ENCODE peak calls at places on chromosome 19, in nine cellular contexts. One of them, this sample, is unnamed.

GRCh38 chr19:33306191-33306590 is 3.9 kb upstream of the CEBPA start:
- DNase-seq in ovary: no peak
- DNase-seq in esophagus muscularis mucosa: no peak
- DNase-seq in transverse colon: no peak
- DNase-seq in breast epithelium: peak
- DNase-seq in lower leg skin: no peak
- DNase-seq in right lobe of liver: no peak
- DNase-seq in gastrocnemius medialis: no peak
- DNase-seq in IMR-90: no peak
- DNase-seq in this sample: no peak

GRCh38 chr19:3708207-3708931 is at the start of gene TJP3:
- DNase-seq in ovary: no peak
- DNase-seq in esophagus muscularis mucosa: no peak
- DNase-seq in transverse colon: peak
- DNase-seq in breast epithelium: peak
- DNase-seq in lower leg skin: no peak
- DNase-seq in right lobe of liver: peak
- DNase-seq in gastrocnemius medialis: peak
- DNase-seq in IMR-90: peak
- DNase-seq in this sample: no peak

GRCh38 chr19:19329199-19329598 is 8.6 kb downstream of the MAU2 start:
- DNase-seq in ovary: no peak
- DNase-seq in esophagus muscularis mucosa: no peak
- DNase-seq in transverse colon: no peak
- DNase-seq in breast epithelium: no peak
- DNase-seq in lower leg skin: no peak
- DNase-seq in right lobe of liver: no peak
- DNase-seq in gastrocnemius medialis: no peak
- DNase-seq in IMR-90: no peak
- DNase-seq in this sample: no peak

GRCh38 chr19:20423381-20424207 is 142.0 kb downstream of the ZNF737 start:
- DNase-seq in ovary: peak
- DNase-seq in esophagus muscularis mucosa: no peak
- DNase-seq in transverse colon: peak
- DNase-seq in breast epithelium: peak
- DNase-seq in lower leg skin: peak
- DNase-seq in right lobe of liver: peak
- DNase-seq in gastrocnemius medialis: peak
- DNase-seq in IMR-90: peak
- DNase-seq in this sample: peak

GRCh38 chr19:2270157-2270571 is 11.8 kb downstream of the PEAK3 start:
- DNase-seq in ovary: peak
- DNase-seq in esophagus muscularis mucosa: no peak
- DNase-seq in transverse colon: peak
- DNase-seq in breast epithelium: no peak
- DNase-seq in lower leg skin: peak
- DNase-seq in right lobe of liver: peak
- DNase-seq in gastrocnemius medialis: no peak
- DNase-seq in IMR-90: no peak
- DNase-seq in this sample: peak

GRCh38 chr19:32890841-32891240 is 21.3 kb upstream of the SLC7A9 start:
- DNase-seq in ovary: no peak
- DNase-seq in esophagus muscularis mucosa: no peak
- DNase-seq in transverse colon: no peak
- DNase-seq in breast epithelium: no peak
- DNase-seq in lower leg skin: no peak
- DNase-seq in right lobe of liver: no peak
- DNase-seq in gastrocnemius medialis: no peak
- DNase-seq in IMR-90: no peak
- DNase-seq in this sample: no peak

GRCh38 chr19:14661372-14661924 is 13.2 kb downstream of the ADGRE3 start:
- DNase-seq in ovary: no peak
- DNase-seq in esophagus muscularis mucosa: no peak
- DNase-seq in transverse colon: no peak
- DNase-seq in breast epithelium: no peak
- DNase-seq in lower leg skin: no peak
- DNase-seq in right lobe of liver: no peak
- DNase-seq in gastrocnemius medialis: no peak
- DNase-seq in IMR-90: no peak
- DNase-seq in this sample: no peak

GRCh38 chr19:56942749-56943148 is 102.2 kb upstream of the PEG3 start:
- DNase-seq in ovary: peak
- DNase-seq in esophagus muscularis mucosa: no peak
- DNase-seq in transverse colon: peak
- DNase-seq in breast epithelium: peak
- DNase-seq in lower leg skin: no peak
- DNase-seq in right lobe of liver: peak
- DNase-seq in gastrocnemius medialis: no peak
- DNase-seq in IMR-90: no peak
- DNase-seq in this sample: peak

GRCh38 chr19:3075605-3076431 is 13.5 kb upstream of the TLE5 start:
- DNase-seq in ovary: peak
- DNase-seq in esophagus muscularis mucosa: no peak
- DNase-seq in transverse colon: peak
- DNase-seq in breast epithelium: peak
- DNase-seq in lower leg skin: no peak
- DNase-seq in right lobe of liver: no peak
- DNase-seq in gastrocnemius medialis: no peak
- DNase-seq in IMR-90: no peak
- DNase-seq in this sample: no peak

GRCh38 chr19:2807379-2808128 is 12.1 kb upstream of the ZNF554 start:
- DNase-seq in ovary: no peak
- DNase-seq in esophagus muscularis mucosa: no peak
- DNase-seq in transverse colon: no peak
- DNase-seq in breast epithelium: no peak
- DNase-seq in lower leg skin: no peak
- DNase-seq in right lobe of liver: no peak
- DNase-seq in gastrocnemius medialis: no peak
- DNase-seq in IMR-90: no peak
- DNase-seq in this sample: peak

GRCh38 chr19:31378404-31378803 is 29.2 kb upstream of the TSHZ3 start:
- DNase-seq in ovary: peak
- DNase-seq in esophagus muscularis mucosa: no peak
- DNase-seq in transverse colon: peak
- DNase-seq in breast epithelium: no peak
- DNase-seq in lower leg skin: no peak
- DNase-seq in right lobe of liver: no peak
- DNase-seq in gastrocnemius medialis: no peak
- DNase-seq in IMR-90: peak
- DNase-seq in this sample: no peak

GRCh38 chr19:35739275-35740107 is 2.8 kb downstream of the IGFLR1 start:
- DNase-seq in ovary: peak
- DNase-seq in esophagus muscularis mucosa: no peak
- DNase-seq in transverse colon: no peak
- DNase-seq in breast epithelium: no peak
- DNase-seq in lower leg skin: no peak
- DNase-seq in right lobe of liver: no peak
- DNase-seq in gastrocnemius medialis: no peak
- DNase-seq in IMR-90: no peak
- DNase-seq in this sample: no peak

GRCh38 chr19:18117692-18118378 is 20.3 kb downstream of the MAST3 start:
- DNase-seq in ovary: peak
- DNase-seq in esophagus muscularis mucosa: peak
- DNase-seq in transverse colon: peak
- DNase-seq in breast epithelium: peak
- DNase-seq in lower leg skin: peak
- DNase-seq in right lobe of liver: peak
- DNase-seq in gastrocnemius medialis: peak
- DNase-seq in IMR-90: peak
- DNase-seq in this sample: peak
- TF ChIP-seq CTCF in ovary: no peak
- TF ChIP-seq CTCF in esophagus muscularis mucosa: no peak
- TF ChIP-seq CTCF in transverse colon: no peak
- TF ChIP-seq CTCF in breast epithelium: no peak
- TF ChIP-seq CTCF in lower leg skin: no peak
- TF ChIP-seq CTCF in right lobe of liver: no peak
- TF ChIP-seq CTCF in gastrocnemius medialis: no peak
- TF ChIP-seq CTCF in IMR-90: peak
- TF ChIP-seq CTCF in this sample: no peak

GRCh38 chr19:40337107-40337506 is 11.1 kb downstream of the C19orf47 start:
- DNase-seq in ovary: no peak
- DNase-seq in esophagus muscularis mucosa: no peak
- DNase-seq in transverse colon: no peak
- DNase-seq in breast epithelium: no peak
- DNase-seq in lower leg skin: no peak
- DNase-seq in right lobe of liver: no peak
- DNase-seq in gastrocnemius medialis: no peak
- DNase-seq in IMR-90: no peak
- DNase-seq in this sample: no peak
- TF ChIP-seq POLR2A in ovary: no peak
- TF ChIP-seq POLR2A in esophagus muscularis mucosa: no peak
- TF ChIP-seq POLR2A in transverse colon: no peak
- TF ChIP-seq POLR2A in breast epithelium: no peak
- TF ChIP-seq POLR2A in lower leg skin: no peak
- TF ChIP-seq POLR2A in right lobe of liver: no peak
- TF ChIP-seq POLR2A in gastrocnemius medialis: no peak
- TF ChIP-seq POLR2A in IMR-90: no peak
- TF ChIP-seq POLR2A in this sample: no peak

DNA sequence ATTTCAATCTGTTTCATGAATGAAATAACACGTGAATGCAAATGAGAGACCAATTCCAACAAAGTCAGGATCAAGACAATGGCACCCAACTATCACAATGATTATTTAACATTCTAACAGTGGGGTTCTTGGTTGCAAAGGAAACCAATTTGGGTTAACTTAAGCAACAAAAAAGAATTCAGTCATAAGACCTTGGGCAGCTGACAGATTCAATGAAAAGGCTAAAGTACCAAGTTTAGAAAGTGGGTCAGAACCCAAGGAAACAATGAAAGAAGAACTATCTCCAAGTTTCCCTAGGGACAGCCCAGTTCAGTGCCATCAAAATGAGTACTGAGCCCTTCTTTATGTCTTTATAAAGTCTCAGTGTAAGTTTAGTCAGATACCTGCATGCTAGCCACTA is 17.5 kb upstream of the SIGLEC14 start:
- DNase-seq in ovary: no peak
- DNase-seq in esophagus muscularis mucosa: no peak
- DNase-seq in transverse colon: no peak
- DNase-seq in breast epithelium: no peak
- DNase-seq in lower leg skin: no peak
- DNase-seq in right lobe of liver: no peak
- DNase-seq in gastrocnemius medialis: no peak
- DNase-seq in IMR-90: no peak
- DNase-seq in this sample: no peak
- TF ChIP-seq CTCF in ovary: no peak
- TF ChIP-seq CTCF in esophagus muscularis mucosa: no peak
- TF ChIP-seq CTCF in transverse colon: no peak
- TF ChIP-seq CTCF in breast epithelium: no peak
- TF ChIP-seq CTCF in lower leg skin: no peak
- TF ChIP-seq CTCF in right lobe of liver: no peak
- TF ChIP-seq CTCF in gastrocnemius medialis: no peak
- TF ChIP-seq CTCF in IMR-90: no peak
- TF ChIP-seq CTCF in this sample: no peak

DNA sequence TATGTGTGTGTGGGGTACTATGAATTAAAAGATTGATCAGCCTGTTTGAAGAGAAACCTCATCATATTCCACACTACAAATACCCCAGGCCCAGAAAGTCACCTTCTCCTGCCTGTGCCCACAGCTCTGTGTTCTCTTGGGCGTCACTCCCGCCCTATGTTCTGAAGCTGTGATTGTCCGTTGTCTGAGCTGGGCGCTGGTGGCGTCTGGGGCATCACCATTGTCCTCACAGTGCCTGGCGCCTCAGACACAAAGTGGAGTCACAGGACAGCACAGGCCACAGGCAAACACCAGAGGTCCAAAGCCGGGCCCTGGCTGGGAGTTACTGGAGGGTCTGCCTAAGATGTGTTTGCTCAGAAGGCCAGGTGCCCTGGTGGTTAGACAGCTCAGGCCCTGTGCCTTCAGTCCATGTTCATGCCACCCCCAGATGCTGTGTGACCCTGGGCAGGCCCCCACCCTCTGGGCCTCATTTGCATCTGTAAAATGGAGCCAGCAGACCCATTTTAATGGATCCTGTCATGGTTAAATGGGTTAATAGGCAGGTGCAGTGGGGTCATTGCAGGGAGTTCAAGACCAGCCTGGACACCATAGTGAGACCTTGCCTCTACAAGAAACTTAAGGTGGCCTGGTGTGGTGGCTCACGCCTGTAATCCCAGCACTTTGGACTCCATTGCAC is 34.5 kb downstream of the DNM2 start:
- DNase-seq in ovary: no peak
- DNase-seq in esophagus muscularis mucosa: no peak
- DNase-seq in transverse colon: no peak
- DNase-seq in breast epithelium: no peak
- DNase-seq in lower leg skin: no peak
- DNase-seq in right lobe of liver: no peak
- DNase-seq in gastrocnemius medialis: no peak
- DNase-seq in IMR-90: no peak
- DNase-seq in this sample: no peak
- TF ChIP-seq POLR2A in ovary: no peak
- TF ChIP-seq POLR2A in esophagus muscularis mucosa: no peak
- TF ChIP-seq POLR2A in transverse colon: no peak
- TF ChIP-seq POLR2A in breast epithelium: no peak
- TF ChIP-seq POLR2A in lower leg skin: no peak
- TF ChIP-seq POLR2A in right lobe of liver: no peak
- TF ChIP-seq POLR2A in gastrocnemius medialis: no peak
- TF ChIP-seq POLR2A in IMR-90: no peak
- TF ChIP-seq POLR2A in this sample: no peak

GRCh38 chr19:45793178-45793564 is 526 bp upstream of the DMWD start:
- DNase-seq in ovary: no peak
- DNase-seq in esophagus muscularis mucosa: no peak
- DNase-seq in transverse colon: no peak
- DNase-seq in breast epithelium: no peak
- DNase-seq in lower leg skin: no peak
- DNase-seq in right lobe of liver: no peak
- DNase-seq in gastrocnemius medialis: no peak
- DNase-seq in IMR-90: no peak
- DNase-seq in this sample: no peak

GRCh38 chr19:45790942-45791341 is 1.7 kb downstream of the DMWD start:
- DNase-seq in ovary: no peak
- DNase-seq in esophagus muscularis mucosa: no peak
- DNase-seq in transverse colon: peak
- DNase-seq in breast epithelium: no peak
- DNase-seq in lower leg skin: no peak
- DNase-seq in right lobe of liver: no peak
- DNase-seq in gastrocnemius medialis: no peak
- DNase-seq in IMR-90: no peak
- DNase-seq in this sample: no peak

GRCh38 chr19:45794627-45795026 is 2.0 kb upstream of the DMWD start:
- DNase-seq in ovary: no peak
- DNase-seq in esophagus muscularis mucosa: no peak
- DNase-seq in transverse colon: no peak
- DNase-seq in breast epithelium: no peak
- DNase-seq in lower leg skin: no peak
- DNase-seq in right lobe of liver: no peak
- DNase-seq in gastrocnemius medialis: no peak
- DNase-seq in IMR-90: no peak
- DNase-seq in this sample: no peak

GRCh38 chr19:45791744-45792481 is 732 bp downstream of the DMWD start:
- DNase-seq in ovary: no peak
- DNase-seq in esophagus muscularis mucosa: no peak
- DNase-seq in transverse colon: no peak
- DNase-seq in breast epithelium: no peak
- DNase-seq in lower leg skin: no peak
- DNase-seq in right lobe of liver: no peak
- DNase-seq in gastrocnemius medialis: no peak
- DNase-seq in IMR-90: no peak
- DNase-seq in this sample: no peak

GRCh38 chr19:45792482-45793177 is at the start of gene DMWD:
- DNase-seq in ovary: peak
- DNase-seq in esophagus muscularis mucosa: peak
- DNase-seq in transverse colon: peak
- DNase-seq in breast epithelium: peak
- DNase-seq in lower leg skin: peak
- DNase-seq in right lobe of liver: peak
- DNase-seq in gastrocnemius medialis: peak
- DNase-seq in IMR-90: peak
- DNase-seq in this sample: peak
- TF ChIP-seq CTCF in ovary: no peak
- TF ChIP-seq CTCF in esophagus muscularis mucosa: no peak
- TF ChIP-seq CTCF in transverse colon: no peak
- TF ChIP-seq CTCF in breast epithelium: no peak
- TF ChIP-seq CTCF in lower leg skin: no peak
- TF ChIP-seq CTCF in right lobe of liver: no peak
- TF ChIP-seq CTCF in gastrocnemius medialis: no peak
- TF ChIP-seq CTCF in IMR-90: no peak
- TF ChIP-seq CTCF in this sample: no peak

This sample was measured in heart left ventricle.